ENCODE peak calls at places on chromosomes 7 and 10, in six cellular contexts. One of them, this sample, is unnamed.

GRCh38 chr7:77855371-77856083 is 57.0 kb downstream of the PHTF2 start:
- DNase-seq in activated CD8-positive, alpha-beta memory T cell treated with anti-CD3 and anti-CD28 coated beads for 1 hour: no peak
- DNase-seq in GM06990: no peak
- DNase-seq in stimulated activated CD4-positive, alpha-beta T cell treated with anti-CD3 and anti-CD28 coated beads, Interleukin-4, amount 100 ng/mL, for 24 hours: no peak
- DNase-seq in ureter: no peak
- DNase-seq in hippocampal formation: no peak
- DNase-seq in this sample: no peak

GRCh38 chr10:26235761-26236160 is 19.2 kb downstream of the GAD2 start:
- DNase-seq in activated CD8-positive, alpha-beta memory T cell treated with anti-CD3 and anti-CD28 coated beads for 1 hour: no peak
- DNase-seq in ureter: no peak
- DNase-seq in stimulated activated CD4-positive, alpha-beta T cell treated with anti-CD3 and anti-CD28 coated beads, Interleukin-4, amount 100 ng/mL, for 24 hours: no peak
- DNase-seq in hippocampal formation: no peak
- DNase-seq in GM06990: no peak
- DNase-seq in this sample: no peak

GRCh38 chr10:86538547-86538946 is 17.0 kb upstream of the WAPL start:
- DNase-seq in activated CD8-positive, alpha-beta memory T cell treated with anti-CD3 and anti-CD28 coated beads for 1 hour: no peak
- DNase-seq in hippocampal formation: no peak
- DNase-seq in stimulated activated CD4-positive, alpha-beta T cell treated with anti-CD3 and anti-CD28 coated beads, Interleukin-4, amount 100 ng/mL, for 24 hours: no peak
- DNase-seq in ureter: no peak
- DNase-seq in GM06990: no peak
- DNase-seq in this sample: no peak

GRCh38 chr10:130167193-130167592 is 31.0 kb downstream of the GLRX3 start:
- DNase-seq in hippocampal formation: no peak
- DNase-seq in stimulated activated CD4-positive, alpha-beta T cell treated with anti-CD3 and anti-CD28 coated beads, Interleukin-4, amount 100 ng/mL, for 24 hours: no peak
- DNase-seq in ureter: no peak
- DNase-seq in GM06990: no peak
- DNase-seq in activated CD8-positive, alpha-beta memory T cell treated with anti-CD3 and anti-CD28 coated beads for 1 hour: no peak
- DNase-seq in this sample: no peak

GRCh38 chr7:152663926-152664325 is 12.0 kb downstream of the XRCC2 start:
- DNase-seq in ureter: no peak
- DNase-seq in GM06990: no peak
- DNase-seq in activated CD8-positive, alpha-beta memory T cell treated with anti-CD3 and anti-CD28 coated beads for 1 hour: no peak
- DNase-seq in stimulated activated CD4-positive, alpha-beta T cell treated with anti-CD3 and anti-CD28 coated beads, Interleukin-4, amount 100 ng/mL, for 24 hours: no peak
- DNase-seq in hippocampal formation: no peak
- DNase-seq in this sample: no peak

GRCh38 chr7:691361-692045 is 35.0 kb upstream of the DNAAF5 start:
- DNase-seq in hippocampal formation: no peak
- DNase-seq in ureter: no peak
- DNase-seq in stimulated activated CD4-positive, alpha-beta T cell treated with anti-CD3 and anti-CD28 coated beads, Interleukin-4, amount 100 ng/mL, for 24 hours: no peak
- DNase-seq in GM06990: no peak
- DNase-seq in activated CD8-positive, alpha-beta memory T cell treated with anti-CD3 and anti-CD28 coated beads for 1 hour: no peak
- DNase-seq in this sample: no peak

GRCh38 chr7:40101201-40101600 is 33.2 kb downstream of the MPLKIP start:
- DNase-seq in hippocampal formation: no peak
- DNase-seq in activated CD8-positive, alpha-beta memory T cell treated with anti-CD3 and anti-CD28 coated beads for 1 hour: no peak
- DNase-seq in GM06990: no peak
- DNase-seq in stimulated activated CD4-positive, alpha-beta T cell treated with anti-CD3 and anti-CD28 coated beads, Interleukin-4, amount 100 ng/mL, for 24 hours: no peak
- DNase-seq in ureter: no peak
- DNase-seq in this sample: no peak

GRCh38 chr7:130290745-130291144 is 2.2 kb upstream of the CPA4 start:
- DNase-seq in activated CD8-positive, alpha-beta memory T cell treated with anti-CD3 and anti-CD28 coated beads for 1 hour: no peak
- DNase-seq in GM06990: no peak
- DNase-seq in ureter: no peak
- DNase-seq in hippocampal formation: no peak
- DNase-seq in stimulated activated CD4-positive, alpha-beta T cell treated with anti-CD3 and anti-CD28 coated beads, Interleukin-4, amount 100 ng/mL, for 24 hours: no peak
- DNase-seq in this sample: no peak

GRCh38 chr7:154881046-154881445 is 121.9 kb downstream of the PAXIP1 start:
- DNase-seq in activated CD8-positive, alpha-beta memory T cell treated with anti-CD3 and anti-CD28 coated beads for 1 hour: no peak
- DNase-seq in GM06990: no peak
- DNase-seq in hippocampal formation: no peak
- DNase-seq in ureter: no peak
- DNase-seq in stimulated activated CD4-positive, alpha-beta T cell treated with anti-CD3 and anti-CD28 coated beads, Interleukin-4, amount 100 ng/mL, for 24 hours: no peak
- DNase-seq in this sample: no peak

GRCh38 chr7:140625908-140626868 is 14.4 kb downstream of the DENND2A start:
- DNase-seq in GM06990: no peak
- DNase-seq in stimulated activated CD4-positive, alpha-beta T cell treated with anti-CD3 and anti-CD28 coated beads, Interleukin-4, amount 100 ng/mL, for 24 hours: no peak
- DNase-seq in ureter: peak
- DNase-seq in activated CD8-positive, alpha-beta memory T cell treated with anti-CD3 and anti-CD28 coated beads for 1 hour: no peak
- DNase-seq in hippocampal formation: no peak
- DNase-seq in this sample: peak

GRCh38 chr7:132311747-132312146 is 264.5 kb downstream of the PLXNA4 start:
- DNase-seq in stimulated activated CD4-positive, alpha-beta T cell treated with anti-CD3 and anti-CD28 coated beads, Interleukin-4, amount 100 ng/mL, for 24 hours: no peak
- DNase-seq in GM06990: no peak
- DNase-seq in hippocampal formation: no peak
- DNase-seq in activated CD8-positive, alpha-beta memory T cell treated with anti-CD3 and anti-CD28 coated beads for 1 hour: no peak
- DNase-seq in ureter: no peak
- DNase-seq in this sample: no peak

GRCh38 chr7:44470080-44470479 is 20.4 kb downstream of the NUDCD3 start:
- DNase-seq in GM06990: no peak
- DNase-seq in activated CD8-positive, alpha-beta memory T cell treated with anti-CD3 and anti-CD28 coated beads for 1 hour: no peak
- DNase-seq in ureter: no peak
- DNase-seq in stimulated activated CD4-positive, alpha-beta T cell treated with anti-CD3 and anti-CD28 coated beads, Interleukin-4, amount 100 ng/mL, for 24 hours: no peak
- DNase-seq in hippocampal formation: no peak
- DNase-seq in this sample: no peak

GRCh38 chr10:77284797-77285196 is 352.8 kb downstream of the KCNMA1 start:
- DNase-seq in GM06990: no peak
- DNase-seq in stimulated activated CD4-positive, alpha-beta T cell treated with anti-CD3 and anti-CD28 coated beads, Interleukin-4, amount 100 ng/mL, for 24 hours: no peak
- DNase-seq in activated CD8-positive, alpha-beta memory T cell treated with anti-CD3 and anti-CD28 coated beads for 1 hour: no peak
- DNase-seq in ureter: no peak
- DNase-seq in hippocampal formation: no peak
- DNase-seq in this sample: no peak

GRCh38 chr10:107914450-107915276 is 750.2 kb upstream of the SORCS1 start:
- DNase-seq in stimulated activated CD4-positive, alpha-beta T cell treated with anti-CD3 and anti-CD28 coated beads, Interleukin-4, amount 100 ng/mL, for 24 hours: no peak
- DNase-seq in ureter: no peak
- DNase-seq in GM06990: peak
- DNase-seq in hippocampal formation: no peak
- DNase-seq in activated CD8-positive, alpha-beta memory T cell treated with anti-CD3 and anti-CD28 coated beads for 1 hour: no peak
- DNase-seq in this sample: no peak

GRCh38 chr7:122553761-122554160 is 145.2 kb downstream of the RNF133 start:
- DNase-seq in stimulated activated CD4-positive, alpha-beta T cell treated with anti-CD3 and anti-CD28 coated beads, Interleukin-4, amount 100 ng/mL, for 24 hours: no peak
- DNase-seq in hippocampal formation: no peak
- DNase-seq in ureter: no peak
- DNase-seq in GM06990: no peak
- DNase-seq in activated CD8-positive, alpha-beta memory T cell treated with anti-CD3 and anti-CD28 coated beads for 1 hour: no peak
- DNase-seq in this sample: no peak

GRCh38 chr7:18356195-18356645 is 139.3 kb upstream of the HDAC9 start:
- DNase-seq in hippocampal formation: peak
- DNase-seq in activated CD8-positive, alpha-beta memory T cell treated with anti-CD3 and anti-CD28 coated beads for 1 hour: no peak
- DNase-seq in stimulated activated CD4-positive, alpha-beta T cell treated with anti-CD3 and anti-CD28 coated beads, Interleukin-4, amount 100 ng/mL, for 24 hours: no peak
- DNase-seq in ureter: no peak
- DNase-seq in GM06990: peak
- DNase-seq in this sample: peak

GRCh38 chr7:109763611-109764010 is 1193.9 kb downstream of the DNAJB9 start:
- DNase-seq in hippocampal formation: no peak
- DNase-seq in ureter: no peak
- DNase-seq in stimulated activated CD4-positive, alpha-beta T cell treated with anti-CD3 and anti-CD28 coated beads, Interleukin-4, amount 100 ng/mL, for 24 hours: no peak
- DNase-seq in activated CD8-positive, alpha-beta memory T cell treated with anti-CD3 and anti-CD28 coated beads for 1 hour: no peak
- DNase-seq in GM06990: no peak
- DNase-seq in this sample: no peak

GRCh38 chr7:156665101-156665500 is 24.5 kb downstream of the RNF32 start:
- DNase-seq in GM06990: no peak
- DNase-seq in ureter: no peak
- DNase-seq in stimulated activated CD4-positive, alpha-beta T cell treated with anti-CD3 and anti-CD28 coated beads, Interleukin-4, amount 100 ng/mL, for 24 hours: no peak
- DNase-seq in hippocampal formation: no peak
- DNase-seq in activated CD8-positive, alpha-beta memory T cell treated with anti-CD3 and anti-CD28 coated beads for 1 hour: no peak
- DNase-seq in this sample: no peak

GRCh38 chr7:20441886-20442505 is 111.3 kb downstream of the ITGB8 start:
- DNase-seq in activated CD8-positive, alpha-beta memory T cell treated with anti-CD3 and anti-CD28 coated beads for 1 hour: no peak
- DNase-seq in hippocampal formation: no peak
- DNase-seq in GM06990: no peak
- DNase-seq in ureter: no peak
- DNase-seq in stimulated activated CD4-positive, alpha-beta T cell treated with anti-CD3 and anti-CD28 coated beads, Interleukin-4, amount 100 ng/mL, for 24 hours: no peak
- DNase-seq in this sample: no peak

GRCh38 chr10:126235091-126235978 is 152.9 kb downstream of the ADAM12 start:
- DNase-seq in hippocampal formation: peak
- DNase-seq in stimulated activated CD4-positive, alpha-beta T cell treated with anti-CD3 and anti-CD28 coated beads, Interleukin-4, amount 100 ng/mL, for 24 hours: no peak
- DNase-seq in GM06990: no peak
- DNase-seq in ureter: peak
- DNase-seq in activated CD8-positive, alpha-beta memory T cell treated with anti-CD3 and anti-CD28 coated beads for 1 hour: no peak
- DNase-seq in this sample: peak

GRCh38 chr7:29567174-29567573 is 3.5 kb downstream of the PRR15 start:
- DNase-seq in GM06990: no peak
- DNase-seq in activated CD8-positive, alpha-beta memory T cell treated with anti-CD3 and anti-CD28 coated beads for 1 hour: no peak
- DNase-seq in stimulated activated CD4-positive, alpha-beta T cell treated with anti-CD3 and anti-CD28 coated beads, Interleukin-4, amount 100 ng/mL, for 24 hours: no peak
- DNase-seq in hippocampal formation: no peak
- DNase-seq in ureter: no peak
- DNase-seq in this sample: no peak

GRCh38 chr7:150406311-150406564 is 27.1 kb downstream of the ZNF775 start:
- DNase-seq in hippocampal formation: no peak
- DNase-seq in activated CD8-positive, alpha-beta memory T cell treated with anti-CD3 and anti-CD28 coated beads for 1 hour: no peak
- DNase-seq in stimulated activated CD4-positive, alpha-beta T cell treated with anti-CD3 and anti-CD28 coated beads, Interleukin-4, amount 100 ng/mL, for 24 hours: no peak
- DNase-seq in ureter: no peak
- DNase-seq in GM06990: no peak
- DNase-seq in this sample: no peak

GRCh38 chr7:100024020-100024619 is 8.7 kb downstream of the ZKSCAN1 start:
- DNase-seq in GM06990: no peak
- DNase-seq in ureter: no peak
- DNase-seq in hippocampal formation: no peak
- DNase-seq in stimulated activated CD4-positive, alpha-beta T cell treated with anti-CD3 and anti-CD28 coated beads, Interleukin-4, amount 100 ng/mL, for 24 hours: no peak
- DNase-seq in activated CD8-positive, alpha-beta memory T cell treated with anti-CD3 and anti-CD28 coated beads for 1 hour: no peak
- DNase-seq in this sample: no peak

GRCh38 chr10:18545626-18546025 is 105.8 kb downstream of the NSUN6 start:
- DNase-seq in stimulated activated CD4-positive, alpha-beta T cell treated with anti-CD3 and anti-CD28 coated beads, Interleukin-4, amount 100 ng/mL, for 24 hours: no peak
- DNase-seq in hippocampal formation: no peak
- DNase-seq in GM06990: no peak
- DNase-seq in ureter: no peak
- DNase-seq in activated CD8-positive, alpha-beta memory T cell treated with anti-CD3 and anti-CD28 coated beads for 1 hour: no peak
- DNase-seq in this sample: no peak

GRCh38 chr7:87497482-87497881 is 22.0 kb upstream of the ABCB4 start:
- DNase-seq in stimulated activated CD4-positive, alpha-beta T cell treated with anti-CD3 and anti-CD28 coated beads, Interleukin-4, amount 100 ng/mL, for 24 hours: no peak
- DNase-seq in activated CD8-positive, alpha-beta memory T cell treated with anti-CD3 and anti-CD28 coated beads for 1 hour: no peak
- DNase-seq in hippocampal formation: no peak
- DNase-seq in GM06990: no peak
- DNase-seq in ureter: no peak
- DNase-seq in this sample: no peak

GRCh38 chr10:47050618-47051455 is 139.6 kb downstream of the PTPN20 start:
- DNase-seq in activated CD8-positive, alpha-beta memory T cell treated with anti-CD3 and anti-CD28 coated beads for 1 hour: no peak
- DNase-seq in GM06990: no peak
- DNase-seq in ureter: peak
- DNase-seq in hippocampal formation: no peak
- DNase-seq in stimulated activated CD4-positive, alpha-beta T cell treated with anti-CD3 and anti-CD28 coated beads, Interleukin-4, amount 100 ng/mL, for 24 hours: no peak
- DNase-seq in this sample: no peak

GRCh38 chr10:46326066-46326465 is 39.3 kb downstream of the ANTXRL start:
- DNase-seq in hippocampal formation: no peak
- DNase-seq in GM06990: no peak
- DNase-seq in activated CD8-positive, alpha-beta memory T cell treated with anti-CD3 and anti-CD28 coated beads for 1 hour: no peak
- DNase-seq in ureter: no peak
- DNase-seq in stimulated activated CD4-positive, alpha-beta T cell treated with anti-CD3 and anti-CD28 coated beads, Interleukin-4, amount 100 ng/mL, for 24 hours: no peak
- DNase-seq in this sample: no peak

GRCh38 chr7:23100697-23101096 is 4.9 kb upstream of the KLHL7 start:
- DNase-seq in activated CD8-positive, alpha-beta memory T cell treated with anti-CD3 and anti-CD28 coated beads for 1 hour: no peak
- DNase-seq in GM06990: no peak
- DNase-seq in stimulated activated CD4-positive, alpha-beta T cell treated with anti-CD3 and anti-CD28 coated beads, Interleukin-4, amount 100 ng/mL, for 24 hours: no peak
- DNase-seq in ureter: no peak
- DNase-seq in hippocampal formation: no peak
- DNase-seq in this sample: no peak

GRCh38 chr7:36726806-36727503 is 2.7 kb upstream of the AOAH start:
- DNase-seq in GM06990: no peak
- DNase-seq in ureter: no peak
- DNase-seq in activated CD8-positive, alpha-beta memory T cell treated with anti-CD3 and anti-CD28 coated beads for 1 hour: no peak
- DNase-seq in hippocampal formation: no peak
- DNase-seq in stimulated activated CD4-positive, alpha-beta T cell treated with anti-CD3 and anti-CD28 coated beads, Interleukin-4, amount 100 ng/mL, for 24 hours: peak
- DNase-seq in this sample: no peak